ENCODE peak calls at places on chromosome 1, in nine cellular contexts. C is fibroblast of villous mesenchyme; A is HFF-Myc; S is adrenal gland; F is neuronal stem cell; Z is choroid plexus epithelial cell; G is CD8-positive, alpha-beta memory T cell; X is fibroblast of pulmonary artery; J is Karpas-422. O is an unnamed sample.

GRCh38 chr1:225768662-225769426 is 8.8 kb upstream of the SRP9 start:
- DNase-seq in Z (no peak), C (no peak), A (no peak), X (no peak), F (no peak), J (no peak), S (no peak), G (no peak), O (no peak)

GRCh38 chr1:110602466-110602865 is 3.7 kb downstream of the KCNA2 start:
- DNase-seq in X (no peak), C (peak), A (no peak), G (no peak), F (no peak), J (no peak), S (no peak), Z (no peak), O (no peak)

GRCh38 chr1:27057801-27058647 is 45.4 kb upstream of the TENT5B start:
- DNase-seq in F (no peak), S (no peak), A (no peak), J (no peak), Z (no peak), G (no peak), X (no peak), C (no peak), O (no peak)

GRCh38 chr1:234976880-234977680 is 151.6 kb downstream of the TOMM20 start:
- DNase-seq in G (no peak), F (no peak), C (no peak), Z (no peak), S (no peak), A (no peak), J (no peak), X (no peak), O (no peak)

GRCh38 chr1:217734973-217735372 is 103.8 kb downstream of the SPATA17 start:
- DNase-seq in G (no peak), F (no peak), X (no peak), J (no peak), Z (no peak), A (no peak), C (no peak), S (no peak), O (no peak)

GRCh38 chr1:150006881-150007401 is 3.6 kb downstream of the OTUD7B start:
- DNase-seq in J (no peak), Z (peak), C (peak), X (peak), S (no peak), G (no peak), A (no peak), F (no peak), O (peak)

GRCh38 chr1:154669464-154670282 is 61.7 kb upstream of the ADAR start:
- DNase-seq in S (peak), G (peak), F (peak), A (peak), C (peak), J (peak), X (peak), Z (peak), O (peak)

GRCh38 chr1:165671531-165671930 is 26.8 kb downstream of the ALDH9A1 start:
- DNase-seq in F (no peak), A (no peak), G (no peak), X (peak), Z (peak), J (no peak), C (no peak), S (no peak), O (no peak)

GRCh38 chr1:86429830-86430229 is 5.9 kb downstream of the CLCA2 start:
- DNase-seq in F (no peak), C (peak), A (peak), J (no peak), G (no peak), X (peak), S (peak), Z (peak), O (peak)

GRCh38 chr1:3097861-3098260 is 28.9 kb downstream of the PRDM16 start:
- DNase-seq in F (no peak), G (no peak), S (no peak), J (no peak), Z (no peak), C (no peak), A (no peak), X (no peak), O (no peak)

DNA sequence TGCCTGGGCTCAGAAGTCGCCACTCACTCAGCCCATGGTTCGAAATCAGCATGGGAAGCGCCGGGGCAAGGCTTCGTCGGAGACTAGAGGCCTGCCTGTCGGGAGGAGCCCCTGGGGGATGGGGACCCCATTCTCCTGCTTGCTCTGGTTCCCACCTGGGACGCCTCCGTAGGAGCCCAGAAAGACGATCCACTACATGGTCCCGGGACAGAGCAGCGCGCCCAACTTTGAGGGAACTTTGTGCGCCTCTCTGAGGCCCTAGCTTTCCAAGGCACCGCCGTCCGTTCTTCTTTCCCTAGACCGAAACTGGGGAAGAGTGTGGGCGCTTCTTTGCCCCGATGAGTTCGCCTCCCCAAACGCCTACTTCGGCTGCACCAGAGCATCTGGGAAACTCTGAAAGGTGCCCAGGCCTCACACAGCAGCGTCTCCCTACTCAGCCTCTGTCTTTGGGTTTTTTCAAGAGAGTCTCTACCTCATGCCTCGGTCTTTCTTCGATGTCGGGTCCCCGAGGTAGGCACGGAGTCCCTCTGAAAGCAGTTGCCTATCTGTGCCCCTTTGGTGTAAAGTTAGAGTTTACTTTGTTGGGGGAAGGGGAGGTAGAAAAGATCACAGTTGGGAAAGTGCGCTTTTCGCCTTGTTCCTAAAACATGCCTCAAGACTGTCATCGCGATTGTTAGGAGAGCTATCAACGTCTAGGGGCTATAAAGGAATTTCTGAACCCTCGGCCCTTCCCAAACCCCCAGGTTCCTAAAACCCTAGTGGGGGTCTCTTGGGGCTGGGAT is 14.0 kb downstream of the NR5A2 start:
- DNase-seq in F (peak), A (no peak), G (no peak), C (no peak), S (no peak), X (no peak), Z (no peak), J (no peak), O (no peak)
- H3K4me3 ChIP-seq in F (peak), A (no peak), G (no peak), C (no peak), S (no peak), X (peak), Z (no peak), J (no peak), O (no peak)

GRCh38 chr1:117734403-117734802 is 128.6 kb downstream of the TENT5C start:
- DNase-seq in J (no peak), X (no peak), S (no peak), G (no peak), C (no peak), Z (no peak), F (no peak), A (no peak), O (no peak)
- H3K4me3 ChIP-seq in J (no peak), X (no peak), S (no peak), G (peak), C (no peak), Z (no peak), F (no peak), A (no peak), O (no peak)

GRCh38 chr1:88729297-88729696 is 45.2 kb downstream of the PKN2 start:
- DNase-seq in C (no peak), Z (no peak), A (no peak), X (no peak), S (no peak), F (no peak), J (no peak), G (no peak), O (no peak)
- H3K4me3 ChIP-seq in C (no peak), Z (no peak), A (no peak), X (no peak), S (no peak), F (no peak), J (no peak), G (no peak), O (no peak)

GRCh38 chr1:16220101-16220500 is 7.6 kb upstream of the ARHGEF19 start:
- DNase-seq in A (no peak), Z (no peak), C (no peak), J (no peak), S (no peak), X (no peak), G (no peak), F (no peak), O (no peak)
- H3K4me3 ChIP-seq in A (no peak), Z (no peak), C (no peak), J (no peak), S (no peak), X (no peak), G (no peak), F (no peak), O (no peak)

GRCh38 chr1:44817771-44818495 is 9.6 kb downstream of the BTBD19 start:
- DNase-seq in C (no peak), Z (no peak), A (no peak), F (no peak), X (no peak), J (no peak), S (no peak), G (no peak), O (no peak)
- H3K4me3 ChIP-seq in C (no peak), Z (no peak), A (no peak), F (no peak), X (no peak), J (peak), S (no peak), G (no peak), O (no peak)

O was measured in astrocyte of the spinal cord.